ENCODE peak calls at places on chromosomes 16 and 17, in five cellular contexts. Z, Q, E, P and N are unnamed samples.

GRCh38 chr17:63772801-63773271 is 561 bp downstream of the CCDC47 start:
- DNase-seq in Z (peak; percentile 9), E (peak; percentile 31), Q (no peak), P (no peak), N (peak; percentile 31)

GRCh38 chr17:75514299-75515228 is 773 bp downstream of the CASKIN2 start:
- DNase-seq in Z (no peak), E (no peak), Q (no peak), P (no peak), N (no peak)

GRCh38 chr16:10929853-10930754 is 12.2 kb downstream of the DEXI start:
- DNase-seq in E (peak; percentile 33), P (peak; percentile 20), Q (no peak), Z (no peak), N (peak; percentile 46)

GRCh38 chr16:50645858-50646257 is 35.3 kb downstream of the SNX20 start:
- DNase-seq in E (no peak), P (no peak), Q (no peak), Z (no peak), N (no peak)

GRCh38 chr16:17347624-17348023 is 123.1 kb downstream of the XYLT1 start:
- DNase-seq in Z (no peak), E (no peak), P (no peak), Q (no peak), N (no peak)

GRCh38 chr17:27559996-27560481 is 70.9 kb upstream of the LGALS9 start:
- DNase-seq in E (peak; percentile 25), P (no peak), Q (no peak), Z (peak; percentile 81), N (peak; percentile 93)

GRCh38 chr17:64385187-64386083 is 5.2 kb downstream of the PECAM1 start:
- DNase-seq in Z (peak; percentile 92), P (peak; percentile 56), E (no peak), Q (no peak), N (peak; percentile 92)

GRCh38 chr16:27364493-27365141 is 37.4 kb upstream of the IL21R start:
- DNase-seq in Z (no peak), E (peak; percentile 51), P (no peak), Q (no peak), N (no peak)

GRCh38 chr16:88387941-88388627 is 5.3 kb downstream of the ZNF469 start:
- DNase-seq in Q (peak; percentile 46), Z (no peak), E (no peak), P (no peak), N (peak; percentile 44)

GRCh38 chr17:79681628-79682261 is 49.0 kb upstream of the ENPP7 start:
- DNase-seq in Q (no peak), P (no peak), E (no peak), Z (no peak), N (no peak)

GRCh38 chr17:68004201-68004600 is 7.9 kb upstream of the C17orf58 start:
- DNase-seq in Q (no peak), E (no peak), Z (no peak), P (no peak), N (no peak)